ENCODE peak calls at places on chromosomes 2 and 18, in eight cellular contexts. F is H1, A is GM12878, S is endothelial cell of umbilical vein, K is stomach, M is transverse colon, Y is GM12891, E is HCT116. N is an unnamed sample.
A peak's percentile ranks its signal among the peaks of the same experiment; 100 is the strongest.

GRCh38 chr2:170930132-170931109 is 1.4 kb downstream of the GORASP2 start:
- DNase-seq in F (no peak), A (peak; percentile 67), S (peak; percentile 37), K (no peak), M (peak; percentile 20), Y (peak; percentile 43), E (peak; percentile 59), N (peak; percentile 33)

GRCh38 chr2:43319541-43319940 is 93.1 kb upstream of the ZFP36L2 start:
- DNase-seq in F (no peak), A (no peak), S (peak; percentile 35), K (no peak), M (no peak), Y (no peak), E (no peak), N (no peak)

GRCh38 chr2:230231251-230231650 is 5.7 kb downstream of the SP140 start:
- DNase-seq in F (no peak), A (no peak), S (no peak), K (no peak), M (no peak), Y (no peak), E (no peak), N (no peak)

GRCh38 chr2:27109083-27109482 is 9.8 kb downstream of the CGREF1 start:
- DNase-seq in F (no peak), A (no peak), S (no peak), K (no peak), M (no peak), Y (no peak), E (no peak), N (no peak)

GRCh38 chr18:9824862-9825479 is 60.8 kb upstream of the TXNDC2 start:
- DNase-seq in F (no peak), A (no peak), S (no peak), K (no peak), M (no peak), Y (no peak), E (no peak), N (no peak)

GRCh38 chr2:75580606-75581005 is 19.9 kb upstream of the EVA1A start:
- DNase-seq in F (no peak), A (no peak), S (no peak), K (no peak), M (no peak), Y (no peak), E (no peak), N (no peak)

GRCh38 chr18:10020176-10020575 is 106.4 kb downstream of the VAPA start:
- DNase-seq in F (no peak), A (no peak), S (no peak), K (no peak), M (no peak), Y (no peak), E (no peak), N (no peak)

GRCh38 chr2:226647626-226648518 is 151.7 kb downstream of the IRS1 start:
- DNase-seq in F (no peak), A (no peak), S (no peak), K (no peak), M (no peak), Y (no peak), E (no peak), N (no peak)

GRCh38 chr2:232512557-232512956 is 7.6 kb upstream of the PRSS56 start:
- DNase-seq in F (no peak), A (no peak), S (no peak), K (no peak), M (no peak), Y (no peak), E (no peak), N (no peak)

GRCh38 chr2:239644016-239644415 is 243.2 kb upstream of the HDAC4 start:
- DNase-seq in F (no peak), A (no peak), S (no peak), K (no peak), M (no peak), Y (no peak), E (no peak), N (no peak)

GRCh38 chr2:207692206-207693065 is 19.0 kb upstream of the CCNYL1 start:
- DNase-seq in F (peak; percentile 56), A (no peak), S (peak; percentile 61), K (peak; percentile 56), M (peak; percentile 58), Y (no peak), E (peak; percentile 46), N (peak; percentile 73)

GRCh38 chr2:47872941-47873340 is 33.4 kb downstream of the FBXO11 start:
- DNase-seq in F (no peak), A (no peak), S (no peak), K (no peak), M (no peak), Y (no peak), E (no peak), N (no peak)

GRCh38 chr2:230893338-230893737 is 28.6 kb downstream of the ITM2C start:
- DNase-seq in F (no peak), A (no peak), S (no peak), K (no peak), M (peak; percentile 72), Y (no peak), E (no peak), N (peak; percentile 66)

GRCh38 chr2:85733121-85733960 is 20.4 kb upstream of the ATOH8 start:
- DNase-seq in F (no peak), A (no peak), S (no peak), K (no peak), M (no peak), Y (no peak), E (no peak), N (no peak)

GRCh38 chr18:62236252-62236651 is 49.2 kb downstream of the RELCH start:
- DNase-seq in F (no peak), A (no peak), S (no peak), K (no peak), M (no peak), Y (no peak), E (no peak), N (no peak)

GRCh38 chr2:5070257-5070656 is 621.9 kb upstream of the SOX11 start:
- DNase-seq in F (no peak), A (no peak), S (no peak), K (no peak), M (no peak), Y (no peak), E (no peak), N (no peak)

GRCh38 chr18:68233043-68233442 is 481.9 kb downstream of the TMX3 start:
- DNase-seq in F (no peak), A (no peak), S (no peak), K (no peak), M (no peak), Y (no peak), E (no peak), N (no peak)

DNA sequence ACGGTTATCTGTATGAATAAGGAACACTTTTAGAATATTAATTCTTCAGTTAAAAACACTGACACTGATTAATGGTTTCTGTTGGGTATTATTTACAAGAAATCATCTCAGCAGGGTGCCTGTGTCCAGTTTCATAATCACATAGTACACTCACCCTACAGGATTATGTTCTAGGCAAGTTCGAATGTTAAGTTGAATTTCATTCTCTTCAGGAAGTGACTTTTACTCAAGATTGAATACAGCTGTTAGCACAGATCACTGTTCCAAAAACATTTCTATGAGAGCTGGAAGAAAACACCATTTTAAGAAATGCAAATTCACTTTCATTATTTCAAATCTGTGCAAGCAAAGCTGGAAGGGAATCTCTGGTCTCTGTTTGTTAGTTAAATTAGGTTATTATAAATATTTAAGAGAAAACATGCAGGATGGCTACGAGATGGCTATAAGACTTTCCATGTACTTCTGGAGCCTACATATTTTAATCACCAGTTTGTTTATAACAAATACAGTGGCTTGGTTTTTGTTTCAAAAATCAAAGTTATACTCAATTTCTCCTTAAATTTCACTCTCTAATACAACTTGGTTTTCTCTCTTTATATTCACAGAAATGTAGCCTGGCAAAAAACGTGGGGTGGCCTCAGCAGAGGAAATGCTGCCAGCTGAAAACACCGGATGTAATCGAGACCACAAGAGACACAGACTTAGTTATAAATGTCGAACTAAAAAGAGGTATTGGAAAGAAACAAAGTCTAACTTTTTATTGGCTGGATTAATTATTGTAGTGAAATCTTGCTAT is 65.8 kb downstream of the RBMS1 start:
- DNase-seq in F (no peak), A (no peak), S (peak; percentile 57), K (no peak), M (peak; percentile 29), Y (no peak), E (no peak), N (peak; percentile 35)
- TF ChIP-seq POLR2AphosphoS5 in F (no peak), A (no peak), S (no peak), K (peak; percentile 38), M (peak; percentile 64), Y (no peak), E (no peak), N (no peak)

DNA sequence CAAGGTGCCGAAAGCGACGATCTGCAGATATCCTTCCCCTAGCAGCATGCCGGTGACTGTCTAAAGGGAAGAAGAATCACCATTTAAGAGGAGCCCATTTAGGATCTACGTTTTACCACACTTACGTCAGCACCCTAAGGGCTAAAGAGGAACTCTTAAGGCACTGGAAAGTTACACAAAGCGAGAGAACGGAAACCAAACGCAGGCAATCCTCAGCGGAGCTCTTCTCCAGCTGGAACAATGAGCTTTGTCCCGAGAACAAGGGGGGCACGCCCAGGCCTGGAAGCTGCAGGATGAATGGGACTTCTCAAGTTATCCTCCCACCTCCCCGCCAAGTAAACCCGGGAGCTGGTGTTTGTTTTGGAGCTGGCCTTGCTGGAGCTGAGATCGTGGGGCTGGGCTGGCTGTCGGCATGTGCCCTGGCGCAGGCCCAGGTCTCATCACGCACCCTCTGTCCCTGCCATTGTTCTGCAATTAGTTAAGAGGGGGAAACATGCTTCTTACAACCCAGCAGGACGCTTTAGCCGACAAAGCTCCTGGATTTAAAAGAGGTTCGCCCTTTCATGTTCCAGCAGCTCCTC is 36.5 kb downstream of the PXDN start:
- DNase-seq in F (no peak), A (no peak), S (peak; percentile 92), K (no peak), M (peak; percentile 55), Y (no peak), E (no peak), N (peak; percentile 71)
- TF ChIP-seq POLR2AphosphoS5 in F (no peak), A (no peak), S (no peak), K (no peak), M (peak; percentile 17), Y (no peak), E (no peak), N (peak; percentile 54)

DNA sequence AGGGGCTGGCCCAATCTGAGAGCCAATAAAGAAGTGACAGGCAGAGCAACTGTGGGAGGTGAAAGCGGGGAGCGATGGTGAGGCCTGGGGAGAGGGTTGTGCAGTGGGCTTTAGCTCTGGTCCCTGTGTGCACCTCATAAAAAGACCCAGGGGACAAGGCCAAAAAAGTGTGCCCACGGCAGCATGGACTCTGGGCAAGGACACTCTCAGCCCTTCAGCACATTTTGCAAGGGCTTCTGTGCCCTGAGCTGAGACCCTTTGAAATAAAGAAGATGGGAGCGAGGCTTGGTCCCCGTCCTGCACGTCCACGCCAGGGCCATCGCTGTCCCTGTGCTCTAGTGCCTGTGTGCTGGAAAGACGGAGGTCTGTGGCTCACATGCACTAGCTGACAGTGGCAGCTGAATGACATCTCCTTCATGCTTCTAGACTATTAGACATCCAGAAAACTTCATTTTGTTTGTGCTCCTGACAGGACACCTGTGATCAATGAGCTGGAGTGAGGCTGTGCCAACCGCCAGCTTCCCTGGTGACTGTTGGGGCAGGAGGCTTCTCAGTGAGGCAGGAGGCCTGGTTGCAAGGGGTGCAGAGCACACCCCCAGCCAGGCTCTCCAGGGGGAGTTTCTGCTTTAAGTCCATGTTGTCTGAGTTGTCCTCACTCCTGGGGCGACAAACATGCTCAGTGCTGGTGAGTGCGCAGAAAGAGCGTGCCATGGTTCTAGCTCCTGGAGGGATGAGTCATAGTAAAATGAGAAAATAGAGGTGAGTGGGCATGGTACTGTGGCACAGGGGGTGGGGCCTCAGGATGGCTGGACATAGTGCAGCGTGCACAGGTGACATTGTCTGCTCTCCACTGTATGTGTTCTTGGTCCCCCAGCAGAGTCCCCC is 457.0 kb upstream of the HS6ST1 start:
- DNase-seq in F (peak; percentile 27), A (no peak), S (no peak), K (peak; percentile 18), M (no peak), Y (no peak), E (no peak), N (no peak)
- TF ChIP-seq POLR2AphosphoS5 in F (no peak), A (no peak), S (no peak), K (no peak), M (no peak), Y (no peak), E (no peak), N (no peak)

GRCh38 chr2:105373344-105373781 is 25.5 kb downstream of the FHL2 start:
- DNase-seq in F (no peak), A (no peak), S (no peak), K (peak; percentile 70), M (peak; percentile 48), Y (no peak), E (no peak), N (no peak)
- TF ChIP-seq POLR2AphosphoS5 in F (no peak), A (no peak), S (no peak), K (peak; percentile 41), M (peak; percentile 60), Y (no peak), E (no peak), N (no peak)